ENCODE peak calls at places on chromosomes 5 and 9, in ten cellular contexts. J, M, G, P, U, D, F, K, Y and O are unnamed samples.

GRCh38 chr5:58542709-58543108 is 40.2 kb upstream of the RAB3C start:
- DNase-seq in P (no peak), M (no peak), Y (no peak), D (no peak), K (no peak), F (no peak), G (no peak), U (no peak), J (no peak), O (no peak)

GRCh38 chr9:761155-761792 is 80.2 kb upstream of the DMRT1 start:
- DNase-seq in Y (no peak), M (no peak), U (no peak), K (no peak), D (peak), G (no peak), J (no peak), F (no peak), P (no peak), O (no peak)

GRCh38 chr5:112795944-112796678 is 58.4 kb downstream of the APC start:
- DNase-seq in U (no peak), F (no peak), G (no peak), M (no peak), J (no peak), Y (no peak), P (no peak), K (no peak), D (no peak), O (no peak)

GRCh38 chr5:1110930-1111726 is 735 bp downstream of the SLC12A7 start:
- DNase-seq in M (peak), U (no peak), K (peak), Y (peak), J (no peak), F (peak), P (no peak), D (peak), G (no peak), O (no peak)

GRCh38 chr9:137672907-137673791 is 54.3 kb downstream of the EHMT1 start:
- DNase-seq in Y (peak), M (peak), P (peak), D (peak), U (peak), G (no peak), F (peak), J (no peak), K (peak), O (no peak)

GRCh38 chr9:22107202-22107601 is 98.1 kb upstream of the CDKN2B start:
- DNase-seq in Y (no peak), M (no peak), K (peak), D (peak), P (no peak), J (no peak), G (no peak), U (no peak), F (no peak), O (no peak)

GRCh38 chr9:130043654-130044623 is 950 bp upstream of the FNBP1 start:
- DNase-seq in U (no peak), D (no peak), J (no peak), M (peak), P (no peak), F (no peak), K (no peak), G (no peak), Y (peak), O (no peak)

GRCh38 chr9:137674307-137675305 is 55.8 kb downstream of the EHMT1 start:
- DNase-seq in M (no peak), J (no peak), P (no peak), F (no peak), K (no peak), U (no peak), Y (no peak), G (no peak), D (no peak), O (no peak)

GRCh38 chr5:178940569-178941360 is at the start of gene ZNF454:
- DNase-seq in M (peak), Y (no peak), D (peak), F (no peak), U (no peak), K (no peak), P (peak), J (peak), G (no peak), O (peak)

GRCh38 chr5:143851383-143851782 is 39.4 kb downstream of the HMHB1 start:
- DNase-seq in Y (no peak), M (no peak), G (no peak), U (no peak), F (no peak), D (no peak), K (no peak), P (no peak), J (no peak), O (no peak)

GRCh38 chr5:90932052-90932699 is 373.6 kb downstream of the ADGRV1 start:
- DNase-seq in Y (peak), P (peak), M (peak), G (no peak), D (peak), J (no peak), F (peak), K (peak), U (no peak), O (no peak)

GRCh38 chr9:18820566-18821095 is 212.4 kb downstream of the SAXO1 start:
- DNase-seq in Y (no peak), D (no peak), P (no peak), J (no peak), F (no peak), M (no peak), G (no peak), K (no peak), U (no peak), O (no peak)

GRCh38 chr5:154829589-154830218 is 20.7 kb downstream of the FAXDC2 start:
- DNase-seq in M (no peak), J (no peak), U (peak), K (peak), G (no peak), Y (peak), D (peak), F (peak), P (peak), O (no peak)

GRCh38 chr9:105593145-105593544 is 35.2 kb downstream of the FKTN start:
- DNase-seq in K (no peak), G (no peak), U (no peak), D (no peak), M (no peak), F (no peak), Y (no peak), P (no peak), J (no peak), O (no peak)

GRCh38 chr5:172549708-172550095 is 91.4 kb upstream of the NEURL1B start:
- DNase-seq in J (no peak), P (no peak), U (no peak), M (no peak), Y (no peak), F (no peak), D (no peak), K (no peak), G (no peak), O (no peak)

GRCh38 chr5:124655211-124655880 is 91.1 kb downstream of the ZNF608 start:
- DNase-seq in F (no peak), J (no peak), Y (no peak), G (no peak), P (peak), U (no peak), M (no peak), K (peak), D (no peak), O (no peak)

GRCh38 chr5:119212666-119213065 is 141.8 kb downstream of the DMXL1 start:
- DNase-seq in M (no peak), K (no peak), U (no peak), F (no peak), J (no peak), Y (no peak), G (no peak), D (no peak), P (no peak), O (no peak)

GRCh38 chr5:143302344-143302743 is 101.1 kb downstream of the NR3C1 start:
- DNase-seq in F (no peak), P (no peak), U (no peak), D (no peak), M (no peak), J (no peak), Y (no peak), G (no peak), K (no peak), O (no peak)

GRCh38 chr9:126033956-126034355 is 286.8 kb downstream of the PBX3 start:
- DNase-seq in U (no peak), D (no peak), G (no peak), K (no peak), P (no peak), F (no peak), M (no peak), Y (no peak), J (no peak), O (no peak)

GRCh38 chr5:109364977-109365376 is 44.8 kb downstream of the PJA2 start:
- DNase-seq in G (no peak), F (no peak), M (no peak), K (no peak), U (no peak), J (no peak), Y (no peak), D (no peak), P (no peak), O (no peak)

GRCh38 chr5:81749562-81750307 is 1.2 kb downstream of the SSBP2 start:
- DNase-seq in F (peak), M (peak), K (peak), D (peak), U (peak), G (peak), Y (peak), P (peak), J (peak), O (peak)

GRCh38 chr9:105309531-105309931 is 65.1 kb downstream of the SLC44A1 start:
- DNase-seq in P (no peak), Y (no peak), M (no peak), G (no peak), U (no peak), K (no peak), F (no peak), D (no peak), J (no peak), O (no peak)

GRCh38 chr5:116358015-116358523 is 216.6 kb downstream of the SEMA6A start:
- DNase-seq in J (no peak), D (no peak), P (no peak), G (no peak), U (no peak), M (no peak), F (no peak), Y (peak), K (no peak), O (no peak)

GRCh38 chr9:135288941-135289534 is 190.5 kb upstream of the PPP1R26 start:
- DNase-seq in U (no peak), F (no peak), K (no peak), D (no peak), P (peak), M (no peak), J (no peak), Y (no peak), G (no peak), O (no peak)

GRCh38 chr9:79382468-79382867 is 189.3 kb upstream of the TLE4 start:
- DNase-seq in K (no peak), J (no peak), Y (no peak), M (no peak), F (no peak), U (no peak), D (no peak), P (peak), G (no peak), O (no peak)

GRCh38 chr9:114769664-114770063 is 36.2 kb downstream of the TNFSF15 start:
- DNase-seq in D (no peak), U (no peak), M (no peak), Y (no peak), F (no peak), G (no peak), J (no peak), P (no peak), K (no peak), O (no peak)

GRCh38 chr5:168936511-168936910 is 357.3 kb upstream of the PANK3 start:
- DNase-seq in M (no peak), F (no peak), P (no peak), J (no peak), K (no peak), Y (no peak), G (no peak), U (no peak), D (no peak), O (no peak)

GRCh38 chr9:72351538-72352453 is 13.2 kb downstream of the ZFAND5 start:
- DNase-seq in P (peak), Y (no peak), D (no peak), F (peak), J (no peak), G (no peak), M (peak), U (no peak), K (no peak), O (no peak)

GRCh38 chr9:134734270-134734669 is 92.7 kb downstream of the COL5A1 start:
- DNase-seq in F (no peak), P (no peak), G (no peak), M (no peak), K (no peak), D (peak), J (no peak), U (no peak), Y (no peak), O (no peak)

GRCh38 chr5:10691826-10692785 is 68.9 kb downstream of the DAP start:
- DNase-seq in J (no peak), F (no peak), U (no peak), G (no peak), Y (no peak), M (no peak), P (peak), D (no peak), K (no peak), O (no peak)

GRCh38 chr9:112179816-112180215 is 4.7 kb upstream of the SUSD1 start:
- DNase-seq in D (no peak), M (no peak), Y (no peak), F (no peak), J (no peak), K (no peak), U (no peak), P (no peak), G (no peak), O (no peak)